ENCODE peak calls at places on chromosome 21, in four cellular contexts. One of them, this sample, is unnamed.

GRCh38 chr21:22795644-22796043 is 1797.4 kb downstream of the NCAM2 start:
- DNase-seq in adipocyte: no peak
- DNase-seq in stimulated activated CD4-positive, alpha-beta T cell treated with anti-CD3 and anti-CD28 coated beads, Interleukin-4, amount 100 ng/mL, for 1 hour: no peak
- DNase-seq in DMS153: no peak
- DNase-seq in this sample: no peak

GRCh38 chr21:46161800-46162592 is 6.6 kb upstream of the FTCD start:
- DNase-seq in adipocyte: no peak
- DNase-seq in stimulated activated CD4-positive, alpha-beta T cell treated with anti-CD3 and anti-CD28 coated beads, Interleukin-4, amount 100 ng/mL, for 1 hour: no peak
- DNase-seq in DMS153: no peak
- DNase-seq in this sample: no peak

GRCh38 chr21:34926784-34927548 is 122.1 kb downstream of the RUNX1 start:
- DNase-seq in stimulated activated CD4-positive, alpha-beta T cell treated with anti-CD3 and anti-CD28 coated beads, Interleukin-4, amount 100 ng/mL, for 1 hour: no peak
- DNase-seq in adipocyte: peak; percentile 27
- DNase-seq in DMS153: no peak
- DNase-seq in this sample: peak; percentile 72

GRCh38 chr21:36506482-36506881 is 26.6 kb upstream of the CLDN14 start:
- DNase-seq in stimulated activated CD4-positive, alpha-beta T cell treated with anti-CD3 and anti-CD28 coated beads, Interleukin-4, amount 100 ng/mL, for 1 hour: no peak
- DNase-seq in DMS153: no peak
- DNase-seq in adipocyte: no peak
- DNase-seq in this sample: no peak

GRCh38 chr21:41167348-41168342 is at the start of gene BACE2:
- DNase-seq in stimulated activated CD4-positive, alpha-beta T cell treated with anti-CD3 and anti-CD28 coated beads, Interleukin-4, amount 100 ng/mL, for 1 hour: peak; percentile 49
- DNase-seq in DMS153: peak; percentile 21
- DNase-seq in adipocyte: peak; percentile 93
- DNase-seq in this sample: peak; percentile 63

GRCh38 chr21:42624936-42625335 is 28.5 kb upstream of the PDE9A start:
- DNase-seq in adipocyte: no peak
- DNase-seq in stimulated activated CD4-positive, alpha-beta T cell treated with anti-CD3 and anti-CD28 coated beads, Interleukin-4, amount 100 ng/mL, for 1 hour: no peak
- DNase-seq in DMS153: no peak
- DNase-seq in this sample: no peak

GRCh38 chr21:38859852-38860251 is 54.1 kb downstream of the ETS2 start:
- DNase-seq in DMS153: no peak
- DNase-seq in adipocyte: no peak
- DNase-seq in stimulated activated CD4-positive, alpha-beta T cell treated with anti-CD3 and anti-CD28 coated beads, Interleukin-4, amount 100 ng/mL, for 1 hour: no peak
- DNase-seq in this sample: no peak

GRCh38 chr21:34698270-34699015 is 29.6 kb downstream of the CLIC6 start:
- DNase-seq in stimulated activated CD4-positive, alpha-beta T cell treated with anti-CD3 and anti-CD28 coated beads, Interleukin-4, amount 100 ng/mL, for 1 hour: no peak
- DNase-seq in DMS153: no peak
- DNase-seq in adipocyte: no peak
- DNase-seq in this sample: no peak

GRCh38 chr21:35208810-35209517 is 159.9 kb upstream of the RUNX1 start:
- DNase-seq in adipocyte: peak; percentile 73
- DNase-seq in DMS153: no peak
- DNase-seq in stimulated activated CD4-positive, alpha-beta T cell treated with anti-CD3 and anti-CD28 coated beads, Interleukin-4, amount 100 ng/mL, for 1 hour: no peak
- DNase-seq in this sample: peak; percentile 75

GRCh38 chr21:42846221-42846620 is 33.1 kb downstream of the WDR4 start:
- DNase-seq in adipocyte: no peak
- DNase-seq in stimulated activated CD4-positive, alpha-beta T cell treated with anti-CD3 and anti-CD28 coated beads, Interleukin-4, amount 100 ng/mL, for 1 hour: no peak
- DNase-seq in DMS153: no peak
- DNase-seq in this sample: no peak

GRCh38 chr21:42133131-42133530 is 62.0 kb downstream of the UMODL1 start:
- DNase-seq in DMS153: no peak
- DNase-seq in stimulated activated CD4-positive, alpha-beta T cell treated with anti-CD3 and anti-CD28 coated beads, Interleukin-4, amount 100 ng/mL, for 1 hour: no peak
- DNase-seq in adipocyte: no peak
- DNase-seq in this sample: no peak

GRCh38 chr21:46304437-46304836 is 18.3 kb downstream of the YBEY start:
- DNase-seq in adipocyte: no peak
- DNase-seq in stimulated activated CD4-positive, alpha-beta T cell treated with anti-CD3 and anti-CD28 coated beads, Interleukin-4, amount 100 ng/mL, for 1 hour: no peak
- DNase-seq in DMS153: no peak
- DNase-seq in this sample: no peak

GRCh38 chr21:46171996-46172862 is 12.0 kb downstream of the SPATC1L start:
- DNase-seq in DMS153: no peak
- DNase-seq in stimulated activated CD4-positive, alpha-beta T cell treated with anti-CD3 and anti-CD28 coated beads, Interleukin-4, amount 100 ng/mL, for 1 hour: no peak
- DNase-seq in adipocyte: no peak
- DNase-seq in this sample: no peak